ENCODE peak calls at places on chromosome 3, in four cellular contexts. One of them, this sample, is unnamed.

GRCh38 chr3:54447427-54447826 is 325.1 kb downstream of the CACNA2D3 start:
- DNase-seq in GOT3: no peak
- DNase-seq in left ventricle myocardium inferior: no peak
- DNase-seq in T-helper 1 cell: no peak
- DNase-seq in this sample: no peak

GRCh38 chr3:51311055-51311454 is 74.0 kb upstream of the MANF start:
- DNase-seq in GOT3: no peak
- DNase-seq in left ventricle myocardium inferior: no peak
- DNase-seq in T-helper 1 cell: no peak
- DNase-seq in this sample: no peak

GRCh38 chr3:10337323-10338163 is 16.6 kb upstream of the SEC13 start:
- DNase-seq in GOT3: no peak
- DNase-seq in left ventricle myocardium inferior: no peak
- DNase-seq in T-helper 1 cell: no peak
- DNase-seq in this sample: no peak

GRCh38 chr3:16906679-16907078 is 21.9 kb downstream of the PLCL2 start:
- DNase-seq in GOT3: no peak
- DNase-seq in left ventricle myocardium inferior: no peak
- DNase-seq in T-helper 1 cell: no peak
- DNase-seq in this sample: no peak

GRCh38 chr3:111669926-111670630 is 74.9 kb upstream of the ZBED2 start:
- DNase-seq in GOT3: no peak
- DNase-seq in T-helper 1 cell: no peak
- DNase-seq in left ventricle myocardium inferior: no peak
- DNase-seq in this sample: no peak

GRCh38 chr3:151428386-151428785 is 32.5 kb downstream of the IGSF10 start:
- DNase-seq in GOT3: no peak
- DNase-seq in left ventricle myocardium inferior: no peak
- DNase-seq in T-helper 1 cell: no peak
- DNase-seq in this sample: no peak

GRCh38 chr3:99895106-99895705 is 77.5 kb downstream of the CMSS1 start:
- DNase-seq in left ventricle myocardium inferior: no peak
- DNase-seq in T-helper 1 cell: no peak
- DNase-seq in GOT3: no peak
- DNase-seq in this sample: no peak

GRCh38 chr3:106759686-106760085 is 617.6 kb upstream of the CCDC54 start:
- DNase-seq in T-helper 1 cell: no peak
- DNase-seq in GOT3: no peak
- DNase-seq in left ventricle myocardium inferior: no peak
- DNase-seq in this sample: no peak

GRCh38 chr3:64203216-64203615 is 22.1 kb downstream of the PRICKLE2 start:
- DNase-seq in T-helper 1 cell: no peak
- DNase-seq in left ventricle myocardium inferior: no peak
- DNase-seq in GOT3: no peak
- DNase-seq in this sample: no peak

GRCh38 chr3:122916580-122916979 is 111.0 kb downstream of the SEMA5B start:
- DNase-seq in T-helper 1 cell: no peak
- DNase-seq in GOT3: no peak
- DNase-seq in left ventricle myocardium inferior: no peak
- DNase-seq in this sample: no peak

GRCh38 chr3:193132923-193133463 is 108.0 kb upstream of the PLAAT1 start:
- DNase-seq in GOT3: no peak
- DNase-seq in left ventricle myocardium inferior: no peak
- DNase-seq in T-helper 1 cell: no peak
- DNase-seq in this sample: no peak

GRCh38 chr3:49803464-49804140 is 541 bp downstream of the INKA1 start:
- DNase-seq in T-helper 1 cell: peak
- DNase-seq in GOT3: no peak
- DNase-seq in left ventricle myocardium inferior: no peak
- DNase-seq in this sample: no peak

GRCh38 chr3:157127268-157127667 is 32.7 kb downstream of the CCNL1 start:
- DNase-seq in T-helper 1 cell: no peak
- DNase-seq in GOT3: no peak
- DNase-seq in left ventricle myocardium inferior: no peak
- DNase-seq in this sample: no peak

GRCh38 chr3:188947983-188948657 is 223.7 kb upstream of the TPRG1 start:
- DNase-seq in left ventricle myocardium inferior: peak
- DNase-seq in T-helper 1 cell: no peak
- DNase-seq in GOT3: no peak
- DNase-seq in this sample: peak

GRCh38 chr3:160003520-160004128 is 15.0 kb downstream of the IL12A start:
- DNase-seq in left ventricle myocardium inferior: peak
- DNase-seq in GOT3: peak
- DNase-seq in T-helper 1 cell: no peak
- DNase-seq in this sample: peak

GRCh38 chr3:188236241-188236640 is 82.3 kb downstream of the LPP start:
- DNase-seq in left ventricle myocardium inferior: no peak
- DNase-seq in T-helper 1 cell: no peak
- DNase-seq in GOT3: no peak
- DNase-seq in this sample: no peak

GRCh38 chr3:140207541-140207940 is 272.6 kb downstream of the CLSTN2 start:
- DNase-seq in left ventricle myocardium inferior: no peak
- DNase-seq in T-helper 1 cell: no peak
- DNase-seq in GOT3: no peak
- DNase-seq in this sample: no peak

GRCh38 chr3:146161725-146162047 is 702 bp upstream of the PLOD2 start:
- DNase-seq in left ventricle myocardium inferior: peak
- DNase-seq in GOT3: no peak
- DNase-seq in T-helper 1 cell: no peak
- DNase-seq in this sample: peak

GRCh38 chr3:197454014-197454413 is 101.8 kb downstream of the BDH1 start:
- DNase-seq in T-helper 1 cell: no peak
- DNase-seq in left ventricle myocardium inferior: no peak
- DNase-seq in GOT3: no peak
- DNase-seq in this sample: no peak

GRCh38 chr3:154852515-154852914 is 227.6 kb upstream of the MME start:
- DNase-seq in GOT3: no peak
- DNase-seq in left ventricle myocardium inferior: no peak
- DNase-seq in T-helper 1 cell: no peak
- DNase-seq in this sample: no peak

GRCh38 chr3:134229038-134229437 is 21.6 kb downstream of the RYK start:
- DNase-seq in T-helper 1 cell: no peak
- DNase-seq in left ventricle myocardium inferior: no peak
- DNase-seq in GOT3: no peak
- DNase-seq in this sample: no peak

GRCh38 chr3:106092792-106093191 is 224.0 kb upstream of the CBLB start:
- DNase-seq in T-helper 1 cell: no peak
- DNase-seq in left ventricle myocardium inferior: no peak
- DNase-seq in GOT3: no peak
- DNase-seq in this sample: no peak

GRCh38 chr3:100316656-100317069 is 17.9 kb upstream of the NIT2 start:
- DNase-seq in left ventricle myocardium inferior: no peak
- DNase-seq in GOT3: no peak
- DNase-seq in T-helper 1 cell: peak
- DNase-seq in this sample: peak

GRCh38 chr3:136576279-136577009 is 175.7 kb downstream of the STAG1 start:
- DNase-seq in GOT3: no peak
- DNase-seq in T-helper 1 cell: no peak
- DNase-seq in left ventricle myocardium inferior: no peak
- DNase-seq in this sample: no peak

GRCh38 chr3:28745904-28746617 is 397.4 kb upstream of the AZI2 start:
- DNase-seq in T-helper 1 cell: no peak
- DNase-seq in left ventricle myocardium inferior: no peak
- DNase-seq in GOT3: no peak
- DNase-seq in this sample: no peak

GRCh38 chr3:133192967-133193366 is 154.8 kb downstream of the TMEM108 start:
- DNase-seq in GOT3: no peak
- DNase-seq in T-helper 1 cell: no peak
- DNase-seq in left ventricle myocardium inferior: no peak
- DNase-seq in this sample: no peak

GRCh38 chr3:133246773-133247172 is 153.1 kb upstream of the BFSP2 start:
- DNase-seq in T-helper 1 cell: no peak
- DNase-seq in GOT3: no peak
- DNase-seq in left ventricle myocardium inferior: no peak
- DNase-seq in this sample: no peak

GRCh38 chr3:42544492-42545283 is 37.1 kb downstream of the SEC22C start:
- DNase-seq in left ventricle myocardium inferior: peak
- DNase-seq in GOT3: no peak
- DNase-seq in T-helper 1 cell: no peak
- DNase-seq in this sample: peak

GRCh38 chr3:10357592-10358308 is 36.8 kb upstream of the SEC13 start:
- DNase-seq in left ventricle myocardium inferior: no peak
- DNase-seq in GOT3: peak
- DNase-seq in T-helper 1 cell: no peak
- DNase-seq in this sample: peak

GRCh38 chr3:27253831-27254230 is 115.4 kb downstream of the NEK10 start:
- DNase-seq in left ventricle myocardium inferior: no peak
- DNase-seq in T-helper 1 cell: no peak
- DNase-seq in GOT3: no peak
- DNase-seq in this sample: peak

GRCh38 chr3:125683067-125683844 is 88.0 kb upstream of the OSBPL11 start:
- DNase-seq in left ventricle myocardium inferior: peak
- DNase-seq in GOT3: no peak
- DNase-seq in T-helper 1 cell: no peak
- DNase-seq in this sample: no peak

GRCh38 chr3:35721628-35722027 is 82.3 kb downstream of the ARPP21 start:
- DNase-seq in T-helper 1 cell: no peak
- DNase-seq in GOT3: no peak
- DNase-seq in left ventricle myocardium inferior: no peak
- DNase-seq in this sample: no peak

This sample was measured in adrenal gland.